ENCODE peak calls at places on chromosome X, in five cellular contexts. One of them, this sample, is unnamed.

GRCh38 chrX:21711848-21712197 is 46.1 kb downstream of the SMPX start:
- DNase-seq in lower lobe of right lung: no peak
- DNase-seq in stimulated activated CD8-positive, alpha-beta memory T cell treated with anti-CD3 and anti-CD28 coated beads, Interleukin-15, amount 100 ng/mL, for 4 hours: no peak
- DNase-seq in heart right ventricle: no peak
- DNase-seq in PC-3: peak; percentile 25
- DNase-seq in this sample: no peak

GRCh38 chrX:70030242-70030823 is 19.4 kb downstream of the AWAT2 start:
- DNase-seq in lower lobe of right lung: no peak
- DNase-seq in stimulated activated CD8-positive, alpha-beta memory T cell treated with anti-CD3 and anti-CD28 coated beads, Interleukin-15, amount 100 ng/mL, for 4 hours: no peak
- DNase-seq in heart right ventricle: peak; percentile 46
- DNase-seq in PC-3: peak; percentile 69
- DNase-seq in this sample: no peak

GRCh38 chrX:130834149-130834548 is 68.9 kb downstream of the ENOX2 start:
- DNase-seq in lower lobe of right lung: no peak
- DNase-seq in stimulated activated CD8-positive, alpha-beta memory T cell treated with anti-CD3 and anti-CD28 coated beads, Interleukin-15, amount 100 ng/mL, for 4 hours: no peak
- DNase-seq in heart right ventricle: no peak
- DNase-seq in PC-3: no peak
- DNase-seq in this sample: no peak

GRCh38 chrX:30798810-30799209 is 90.2 kb downstream of the TAB3 start:
- DNase-seq in lower lobe of right lung: no peak
- DNase-seq in stimulated activated CD8-positive, alpha-beta memory T cell treated with anti-CD3 and anti-CD28 coated beads, Interleukin-15, amount 100 ng/mL, for 4 hours: no peak
- DNase-seq in heart right ventricle: no peak
- DNase-seq in PC-3: no peak
- DNase-seq in this sample: no peak

GRCh38 chrX:110851780-110852179 is 56.2 kb upstream of the CHRDL1 start:
- DNase-seq in lower lobe of right lung: no peak
- DNase-seq in stimulated activated CD8-positive, alpha-beta memory T cell treated with anti-CD3 and anti-CD28 coated beads, Interleukin-15, amount 100 ng/mL, for 4 hours: no peak
- DNase-seq in heart right ventricle: no peak
- DNase-seq in PC-3: peak; percentile 19
- DNase-seq in this sample: no peak

GRCh38 chrX:72368796-72369195 is 63.1 kb upstream of the CITED1 start:
- DNase-seq in lower lobe of right lung: no peak
- DNase-seq in stimulated activated CD8-positive, alpha-beta memory T cell treated with anti-CD3 and anti-CD28 coated beads, Interleukin-15, amount 100 ng/mL, for 4 hours: no peak
- DNase-seq in heart right ventricle: no peak
- DNase-seq in PC-3: no peak
- DNase-seq in this sample: no peak

GRCh38 chrX:65926095-65927019 is 113.5 kb downstream of the VSIG4 start:
- DNase-seq in lower lobe of right lung: no peak
- DNase-seq in stimulated activated CD8-positive, alpha-beta memory T cell treated with anti-CD3 and anti-CD28 coated beads, Interleukin-15, amount 100 ng/mL, for 4 hours: no peak
- DNase-seq in heart right ventricle: no peak
- DNase-seq in PC-3: no peak
- DNase-seq in this sample: no peak

GRCh38 chrX:136691028-136691809 is 43.3 kb downstream of the CD40LG start:
- DNase-seq in lower lobe of right lung: no peak
- DNase-seq in stimulated activated CD8-positive, alpha-beta memory T cell treated with anti-CD3 and anti-CD28 coated beads, Interleukin-15, amount 100 ng/mL, for 4 hours: no peak
- DNase-seq in heart right ventricle: no peak
- DNase-seq in PC-3: peak; percentile 76
- DNase-seq in this sample: no peak

GRCh38 chrX:48703642-48704481 is 7.3 kb downstream of the SUV39H1 start:
- DNase-seq in lower lobe of right lung: no peak
- DNase-seq in stimulated activated CD8-positive, alpha-beta memory T cell treated with anti-CD3 and anti-CD28 coated beads, Interleukin-15, amount 100 ng/mL, for 4 hours: no peak
- DNase-seq in heart right ventricle: no peak
- DNase-seq in PC-3: peak; percentile 90
- DNase-seq in this sample: no peak

GRCh38 chrX:18755651-18756050 is 48.2 kb downstream of the PPEF1 start:
- DNase-seq in lower lobe of right lung: no peak
- DNase-seq in stimulated activated CD8-positive, alpha-beta memory T cell treated with anti-CD3 and anti-CD28 coated beads, Interleukin-15, amount 100 ng/mL, for 4 hours: no peak
- DNase-seq in heart right ventricle: no peak
- DNase-seq in PC-3: no peak
- DNase-seq in this sample: no peak

GRCh38 chrX:111823068-111823467 is 52.9 kb upstream of the TRPC5OS start:
- DNase-seq in lower lobe of right lung: no peak
- DNase-seq in stimulated activated CD8-positive, alpha-beta memory T cell treated with anti-CD3 and anti-CD28 coated beads, Interleukin-15, amount 100 ng/mL, for 4 hours: no peak
- DNase-seq in heart right ventricle: no peak
- DNase-seq in PC-3: peak; percentile 9
- DNase-seq in this sample: no peak

GRCh38 chrX:2928583-2929434 is at the start of gene ARSD:
- DNase-seq in lower lobe of right lung: peak; percentile 96
- DNase-seq in stimulated activated CD8-positive, alpha-beta memory T cell treated with anti-CD3 and anti-CD28 coated beads, Interleukin-15, amount 100 ng/mL, for 4 hours: peak; percentile 18
- DNase-seq in heart right ventricle: peak; percentile 87
- DNase-seq in PC-3: peak; percentile 88
- DNase-seq in this sample: peak; percentile 92

GRCh38 chrX:154840856-154841255 is 6.4 kb upstream of the SMIM9 start:
- DNase-seq in lower lobe of right lung: no peak
- DNase-seq in stimulated activated CD8-positive, alpha-beta memory T cell treated with anti-CD3 and anti-CD28 coated beads, Interleukin-15, amount 100 ng/mL, for 4 hours: no peak
- DNase-seq in heart right ventricle: no peak
- DNase-seq in PC-3: peak; percentile 67
- DNase-seq in this sample: no peak

GRCh38 chrX:84186603-84187358 is 1.2 kb downstream of the RPS6KA6 start:
- DNase-seq in lower lobe of right lung: no peak
- DNase-seq in stimulated activated CD8-positive, alpha-beta memory T cell treated with anti-CD3 and anti-CD28 coated beads, Interleukin-15, amount 100 ng/mL, for 4 hours: no peak
- DNase-seq in heart right ventricle: no peak
- DNase-seq in PC-3: peak; percentile 48
- DNase-seq in this sample: no peak

GRCh38 chrX:150504399-150505186 is 63.8 kb upstream of the MTM1 start:
- DNase-seq in lower lobe of right lung: no peak
- DNase-seq in stimulated activated CD8-positive, alpha-beta memory T cell treated with anti-CD3 and anti-CD28 coated beads, Interleukin-15, amount 100 ng/mL, for 4 hours: no peak
- DNase-seq in heart right ventricle: no peak
- DNase-seq in PC-3: peak; percentile 54
- DNase-seq in this sample: no peak

GRCh38 chrX:137926090-137926489 is 360.2 kb downstream of the ZIC3 start:
- DNase-seq in lower lobe of right lung: no peak
- DNase-seq in stimulated activated CD8-positive, alpha-beta memory T cell treated with anti-CD3 and anti-CD28 coated beads, Interleukin-15, amount 100 ng/mL, for 4 hours: no peak
- DNase-seq in heart right ventricle: no peak
- DNase-seq in PC-3: peak; percentile 46
- DNase-seq in this sample: no peak

GRCh38 chrX:72306085-72306801 is 529 bp upstream of the CITED1 start:
- DNase-seq in lower lobe of right lung: no peak
- DNase-seq in stimulated activated CD8-positive, alpha-beta memory T cell treated with anti-CD3 and anti-CD28 coated beads, Interleukin-15, amount 100 ng/mL, for 4 hours: no peak
- DNase-seq in heart right ventricle: no peak
- DNase-seq in PC-3: peak; percentile 22
- DNase-seq in this sample: no peak

GRCh38 chrX:40485973-40486372 is 94.8 kb upstream of the ATP6AP2 start:
- DNase-seq in lower lobe of right lung: no peak
- DNase-seq in stimulated activated CD8-positive, alpha-beta memory T cell treated with anti-CD3 and anti-CD28 coated beads, Interleukin-15, amount 100 ng/mL, for 4 hours: no peak
- DNase-seq in heart right ventricle: no peak
- DNase-seq in PC-3: no peak
- DNase-seq in this sample: no peak

GRCh38 chrX:68834371-68835103 is 5.7 kb downstream of the EFNB1 start:
- DNase-seq in lower lobe of right lung: no peak
- DNase-seq in stimulated activated CD8-positive, alpha-beta memory T cell treated with anti-CD3 and anti-CD28 coated beads, Interleukin-15, amount 100 ng/mL, for 4 hours: no peak
- DNase-seq in heart right ventricle: no peak
- DNase-seq in PC-3: no peak
- DNase-seq in this sample: no peak

GRCh38 chrX:69285881-69286545 is 120.8 kb upstream of the PJA1 start:
- DNase-seq in lower lobe of right lung: peak; percentile 64
- DNase-seq in stimulated activated CD8-positive, alpha-beta memory T cell treated with anti-CD3 and anti-CD28 coated beads, Interleukin-15, amount 100 ng/mL, for 4 hours: peak; percentile 5
- DNase-seq in heart right ventricle: peak; percentile 49
- DNase-seq in PC-3: peak; percentile 57
- DNase-seq in this sample: peak; percentile 72

GRCh38 chrX:115023139-115023538 is 5.7 kb upstream of the IL13RA2 start:
- DNase-seq in lower lobe of right lung: no peak
- DNase-seq in stimulated activated CD8-positive, alpha-beta memory T cell treated with anti-CD3 and anti-CD28 coated beads, Interleukin-15, amount 100 ng/mL, for 4 hours: no peak
- DNase-seq in heart right ventricle: no peak
- DNase-seq in PC-3: peak; percentile 93
- DNase-seq in this sample: no peak

GRCh38 chrX:78708171-78708570 is 39.3 kb upstream of the LPAR4 start:
- DNase-seq in lower lobe of right lung: no peak
- DNase-seq in stimulated activated CD8-positive, alpha-beta memory T cell treated with anti-CD3 and anti-CD28 coated beads, Interleukin-15, amount 100 ng/mL, for 4 hours: no peak
- DNase-seq in heart right ventricle: no peak
- DNase-seq in PC-3: peak; percentile 63
- DNase-seq in this sample: no peak

GRCh38 chrX:113929004-113929403 is 654.9 kb upstream of the HTR2C start:
- DNase-seq in lower lobe of right lung: no peak
- DNase-seq in stimulated activated CD8-positive, alpha-beta memory T cell treated with anti-CD3 and anti-CD28 coated beads, Interleukin-15, amount 100 ng/mL, for 4 hours: no peak
- DNase-seq in heart right ventricle: no peak
- DNase-seq in PC-3: peak; percentile 44
- DNase-seq in this sample: no peak

GRCh38 chrX:40468033-40468979 is 112.5 kb upstream of the ATP6AP2 start:
- DNase-seq in lower lobe of right lung: peak; percentile 58
- DNase-seq in stimulated activated CD8-positive, alpha-beta memory T cell treated with anti-CD3 and anti-CD28 coated beads, Interleukin-15, amount 100 ng/mL, for 4 hours: no peak
- DNase-seq in heart right ventricle: peak; percentile 42
- DNase-seq in PC-3: peak; percentile 35
- DNase-seq in this sample: no peak